ENCODE peak calls at places on chromosomes 4 and X, in four cellular contexts. One of them, this sample, is unnamed.

GRCh38 chr4:85745939-85746338 is 271.0 kb downstream of the ARHGAP24 start:
- DNase-seq in AG10803: no peak
- DNase-seq in right lobe of liver: no peak
- DNase-seq in BJ: no peak
- DNase-seq in this sample: no peak

GRCh38 chr4:89519771-89520170 is 212.2 kb upstream of the GPRIN3 start:
- DNase-seq in AG10803: no peak
- DNase-seq in right lobe of liver: no peak
- DNase-seq in BJ: no peak
- DNase-seq in this sample: no peak

GRCh38 chr4:98260579-98261290 is 449 bp upstream of the RAP1GDS1 start:
- DNase-seq in AG10803: peak
- DNase-seq in right lobe of liver: peak
- DNase-seq in BJ: peak
- DNase-seq in this sample: peak

GRCh38 chr4:101790521-101791188 is at the start of gene BANK1:
- DNase-seq in AG10803: peak
- DNase-seq in right lobe of liver: peak
- DNase-seq in BJ: no peak
- DNase-seq in this sample: peak

GRCh38 chr4:88441696-88442095 is 15.2 kb upstream of the HERC5 start:
- DNase-seq in AG10803: no peak
- DNase-seq in right lobe of liver: no peak
- DNase-seq in BJ: no peak
- DNase-seq in this sample: no peak

GRCh38 chr4:105058177-105058812 is 88.4 kb upstream of the TET2 start:
- DNase-seq in AG10803: no peak
- DNase-seq in right lobe of liver: no peak
- DNase-seq in BJ: no peak
- DNase-seq in this sample: peak

GRCh38 chr4:87521757-87522374 is 7.3 kb downstream of the SPARCL1 start:
- DNase-seq in AG10803: no peak
- DNase-seq in right lobe of liver: no peak
- DNase-seq in BJ: no peak
- DNase-seq in this sample: peak

GRCh38 chrX:94107981-94108380 is 434.0 kb downstream of the FAM133A start:
- DNase-seq in AG10803: no peak
- DNase-seq in right lobe of liver: no peak
- DNase-seq in BJ: no peak
- DNase-seq in this sample: no peak

GRCh38 chrX:110665636-110666035 is 130.0 kb downstream of the CHRDL1 start:
- DNase-seq in AG10803: peak
- DNase-seq in right lobe of liver: peak
- DNase-seq in BJ: no peak
- DNase-seq in this sample: peak

GRCh38 chr4:56220261-56220660 is 167.0 kb downstream of the AASDH start:
- DNase-seq in AG10803: no peak
- DNase-seq in right lobe of liver: no peak
- DNase-seq in BJ: no peak
- DNase-seq in this sample: peak

GRCh38 chrX:29431895-29432294 is 783.5 kb upstream of the MAGEB2 start:
- DNase-seq in AG10803: no peak
- DNase-seq in right lobe of liver: no peak
- DNase-seq in BJ: no peak
- DNase-seq in this sample: peak

GRCh38 chr4:6408263-6408662 is 64.2 kb downstream of the PPP2R2C start:
- DNase-seq in AG10803: no peak
- DNase-seq in right lobe of liver: no peak
- DNase-seq in BJ: no peak
- DNase-seq in this sample: no peak

GRCh38 chrX:3052864-3053263 is 11.6 kb downstream of the ARSF start:
- DNase-seq in AG10803: peak
- DNase-seq in right lobe of liver: no peak
- DNase-seq in BJ: no peak
- DNase-seq in this sample: no peak

GRCh38 chr4:159358226-159358625 is 255.3 kb downstream of the RAPGEF2 start:
- DNase-seq in AG10803: peak
- DNase-seq in right lobe of liver: no peak
- DNase-seq in BJ: peak
- DNase-seq in this sample: peak

GRCh38 chr4:1989533-1990347 is 19.0 kb downstream of the NELFA start:
- DNase-seq in AG10803: no peak
- DNase-seq in right lobe of liver: no peak
- DNase-seq in BJ: no peak
- DNase-seq in this sample: no peak

GRCh38 chr4:96352051-96352517 is 512.2 kb downstream of the PDHA2 start:
- DNase-seq in AG10803: no peak
- DNase-seq in right lobe of liver: no peak
- DNase-seq in BJ: no peak
- DNase-seq in this sample: peak

GRCh38 chr4:81164623-81165416 is 50.2 kb downstream of the PRKG2 start:
- DNase-seq in AG10803: peak
- DNase-seq in right lobe of liver: no peak
- DNase-seq in BJ: peak
- DNase-seq in this sample: peak

GRCh38 chr4:158056689-158057245 is 116.1 kb downstream of the GASK1B start:
- DNase-seq in AG10803: no peak
- DNase-seq in right lobe of liver: no peak
- DNase-seq in BJ: no peak
- DNase-seq in this sample: no peak

GRCh38 chr4:7398104-7398423 is 36.7 kb downstream of the PSAPL1 start:
- DNase-seq in AG10803: peak
- DNase-seq in right lobe of liver: no peak
- DNase-seq in BJ: no peak
- DNase-seq in this sample: peak

GRCh38 chr4:146369446-146369845 is 152.3 kb downstream of the SLC10A7 start:
- DNase-seq in AG10803: no peak
- DNase-seq in right lobe of liver: no peak
- DNase-seq in BJ: no peak
- DNase-seq in this sample: no peak

GRCh38 chr4:82983450-82983849 is 27.2 kb downstream of the LIN54 start:
- DNase-seq in AG10803: no peak
- DNase-seq in right lobe of liver: no peak
- DNase-seq in BJ: no peak
- DNase-seq in this sample: no peak

GRCh38 chr4:188146618-188147017 is 7.4 kb downstream of the TRIML1 start:
- DNase-seq in AG10803: no peak
- DNase-seq in right lobe of liver: no peak
- DNase-seq in BJ: no peak
- DNase-seq in this sample: no peak

GRCh38 chrX:34656467-34656841 is 631 bp downstream of the TMEM47 start:
- DNase-seq in AG10803: no peak
- DNase-seq in right lobe of liver: peak
- DNase-seq in BJ: no peak
- DNase-seq in this sample: no peak

GRCh38 chr4:162523171-162523570 is 359.4 kb upstream of the FSTL5 start:
- DNase-seq in AG10803: no peak
- DNase-seq in right lobe of liver: no peak
- DNase-seq in BJ: no peak
- DNase-seq in this sample: peak

GRCh38 chr4:74440356-74440755 is 4.6 kb upstream of the AREG start:
- DNase-seq in AG10803: no peak
- DNase-seq in right lobe of liver: no peak
- DNase-seq in BJ: no peak
- DNase-seq in this sample: no peak

GRCh38 chrX:12954981-12955380 is 19.9 kb upstream of the TMSB4X start:
- DNase-seq in AG10803: no peak
- DNase-seq in right lobe of liver: no peak
- DNase-seq in BJ: no peak
- DNase-seq in this sample: no peak

GRCh38 chr4:174218127-174218790 is 65.2 kb downstream of the FBXO8 start:
- DNase-seq in AG10803: peak
- DNase-seq in right lobe of liver: no peak
- DNase-seq in BJ: no peak
- DNase-seq in this sample: no peak

GRCh38 chr4:112284166-112284565 is 1.5 kb downstream of the TIFA start:
- DNase-seq in AG10803: peak
- DNase-seq in right lobe of liver: no peak
- DNase-seq in BJ: no peak
- DNase-seq in this sample: no peak

GRCh38 chr4:174717788-174718187 is 111.3 kb downstream of the GLRA3 start:
- DNase-seq in AG10803: no peak
- DNase-seq in right lobe of liver: no peak
- DNase-seq in BJ: no peak
- DNase-seq in this sample: no peak

GRCh38 chr4:140057693-140058092 is 96.3 kb downstream of the MAML3 start:
- DNase-seq in AG10803: no peak
- DNase-seq in right lobe of liver: no peak
- DNase-seq in BJ: no peak
- DNase-seq in this sample: no peak

GRCh38 chr4:133146574-133147198 is 2.4 kb upstream of the PCDH10 start:
- DNase-seq in AG10803: peak
- DNase-seq in right lobe of liver: no peak
- DNase-seq in BJ: no peak
- DNase-seq in this sample: peak

GRCh38 chr4:20074450-20074849 is 177.3 kb upstream of the SLIT2 start:
- DNase-seq in AG10803: no peak
- DNase-seq in right lobe of liver: no peak
- DNase-seq in BJ: no peak
- DNase-seq in this sample: peak
- H3K4me3 ChIP-seq in AG10803: no peak
- H3K4me3 ChIP-seq in right lobe of liver: no peak
- H3K4me3 ChIP-seq in BJ: no peak
- H3K4me3 ChIP-seq in this sample: no peak

GRCh38 chr4:27316176-27316575 is 455.5 kb downstream of the STIM2 start:
- DNase-seq in AG10803: no peak
- DNase-seq in right lobe of liver: no peak
- DNase-seq in BJ: no peak
- DNase-seq in this sample: no peak

GRCh38 chr4:27315625-27316024 is 455.0 kb downstream of the STIM2 start:
- DNase-seq in AG10803: no peak
- DNase-seq in right lobe of liver: no peak
- DNase-seq in BJ: no peak
- DNase-seq in this sample: no peak

GRCh38 chr4:27318740-27319139 is 458.1 kb downstream of the STIM2 start:
- DNase-seq in AG10803: peak
- DNase-seq in right lobe of liver: no peak
- DNase-seq in BJ: no peak
- DNase-seq in this sample: peak
- TF ChIP-seq CTCF in AG10803: peak
- TF ChIP-seq CTCF in right lobe of liver: peak
- TF ChIP-seq CTCF in BJ: peak
- TF ChIP-seq CTCF in this sample: peak

GRCh38 chr4:25872851-25873631 is 10.3 kb upstream of the SEL1L3 start:
- DNase-seq in AG10803: no peak
- DNase-seq in right lobe of liver: no peak
- DNase-seq in BJ: no peak
- DNase-seq in this sample: no peak

GRCh38 chr4:25875281-25875745 is 12.5 kb upstream of the SEL1L3 start:
- DNase-seq in AG10803: no peak
- DNase-seq in right lobe of liver: no peak
- DNase-seq in BJ: no peak
- DNase-seq in this sample: no peak

GRCh38 chr4:25873632-25874129 is 10.9 kb upstream of the SEL1L3 start:
- DNase-seq in AG10803: no peak
- DNase-seq in right lobe of liver: no peak
- DNase-seq in BJ: no peak
- DNase-seq in this sample: no peak

GRCh38 chr4:25878676-25879075 is 15.9 kb upstream of the SEL1L3 start:
- DNase-seq in AG10803: no peak
- DNase-seq in right lobe of liver: no peak
- DNase-seq in BJ: no peak
- DNase-seq in this sample: no peak

GRCh38 chr4:25874641-25875040 is 11.9 kb upstream of the SEL1L3 start:
- DNase-seq in AG10803: no peak
- DNase-seq in right lobe of liver: no peak
- DNase-seq in BJ: no peak
- DNase-seq in this sample: no peak
- H3K4me3 ChIP-seq in AG10803: no peak
- H3K4me3 ChIP-seq in right lobe of liver: no peak
- H3K4me3 ChIP-seq in BJ: no peak
- H3K4me3 ChIP-seq in this sample: no peak

DNA sequence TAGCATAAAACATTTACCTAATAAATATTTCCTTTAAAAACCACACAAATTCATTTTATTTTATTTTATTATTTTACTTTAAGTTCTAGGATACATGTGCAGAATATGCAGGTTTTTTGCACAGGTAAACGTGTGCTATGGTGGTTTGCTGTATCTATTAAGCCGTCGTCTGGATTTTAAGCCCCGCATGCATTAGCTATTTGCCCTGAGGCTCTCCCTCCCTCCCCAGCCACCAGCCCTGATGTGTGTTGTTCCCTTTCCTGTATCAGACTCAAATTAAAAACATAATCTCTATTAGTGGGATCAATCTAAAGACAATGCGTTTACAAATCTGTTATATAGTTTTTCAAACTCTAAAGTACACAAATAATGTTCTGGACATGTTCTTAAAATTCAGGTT is 1.2 kb upstream of the HTN3 start:
- DNase-seq in AG10803: no peak
- DNase-seq in right lobe of liver: no peak
- DNase-seq in BJ: no peak
- DNase-seq in this sample: no peak
- TF ChIP-seq CTCF in AG10803: no peak
- TF ChIP-seq CTCF in right lobe of liver: no peak
- TF ChIP-seq CTCF in BJ: no peak
- TF ChIP-seq CTCF in this sample: no peak

DNA sequence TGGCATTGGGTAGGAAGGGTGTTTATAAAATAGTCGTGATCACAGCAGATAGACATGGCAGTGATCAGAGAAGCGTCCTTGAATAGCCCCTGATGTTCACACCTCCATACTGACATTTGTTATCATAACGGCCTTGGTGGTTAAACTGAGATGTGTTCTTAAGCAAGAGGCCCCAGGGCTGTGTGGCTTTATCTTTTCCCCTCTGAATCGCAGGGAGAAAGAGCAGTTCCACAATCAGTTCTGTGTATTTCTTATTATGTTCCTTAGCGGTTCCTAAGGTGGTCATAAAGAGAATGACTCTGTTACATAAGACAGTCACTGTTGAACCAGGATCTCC is 52.8 kb upstream of the CBR4 start:
- DNase-seq in AG10803: no peak
- DNase-seq in right lobe of liver: no peak
- DNase-seq in BJ: no peak
- DNase-seq in this sample: no peak
- H3K4me3 ChIP-seq in AG10803: no peak
- H3K4me3 ChIP-seq in right lobe of liver: no peak
- H3K4me3 ChIP-seq in BJ: no peak
- H3K4me3 ChIP-seq in this sample: no peak

DNA sequence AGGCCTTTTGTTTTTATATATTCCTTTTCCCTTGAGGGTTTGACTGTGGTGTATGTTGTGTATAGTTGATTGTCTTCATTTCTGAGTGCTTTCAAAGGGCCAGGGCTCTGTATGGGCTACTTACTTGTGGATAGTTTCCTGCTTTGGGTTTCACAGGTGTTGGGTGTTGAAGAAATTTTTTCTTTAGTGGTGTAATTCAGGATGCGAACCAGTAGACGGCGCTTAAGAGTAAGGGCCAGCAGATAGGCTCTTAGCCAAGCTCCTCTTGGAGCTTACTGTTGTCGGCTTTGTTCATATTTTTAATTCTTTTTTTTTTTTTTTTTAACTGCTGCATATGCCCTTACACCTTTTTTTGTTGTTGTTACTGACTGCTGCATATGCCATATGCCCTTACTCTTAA is 276.3 kb upstream of the GALNT7 start:
- DNase-seq in AG10803: no peak
- DNase-seq in right lobe of liver: no peak
- DNase-seq in BJ: no peak
- DNase-seq in this sample: peak
- TF ChIP-seq CTCF in AG10803: peak
- TF ChIP-seq CTCF in right lobe of liver: peak
- TF ChIP-seq CTCF in BJ: peak
- TF ChIP-seq CTCF in this sample: peak